ENCODE peak calls at places on chromosomes 12 and 14, in ten cellular contexts. P is transverse colon, A is spleen, J is sigmoid colon, T is GM23338, K is stomach, Q is SK-N-SH, H is GM12878, L is H1, M is GM12892. S is an unnamed sample.

GRCh38 chr12:19988918-19989317 is 379.4 kb upstream of the PDE3A start:
- DNase-seq in M (no peak), K (no peak), A (no peak), Q (no peak), H (no peak), L (no peak), P (no peak), J (no peak), T (no peak), S (no peak)

GRCh38 chr14:91092095-91092494 is 21.8 kb upstream of the DGLUCY start:
- DNase-seq in T (no peak), J (no peak), K (no peak), H (no peak), M (no peak), Q (no peak), P (no peak), L (no peak), A (no peak), S (no peak)

GRCh38 chr12:43758247-43758727 is 303 bp downstream of the PUS7L start:
- DNase-seq in L (peak), K (peak), J (peak), Q (peak), T (peak), H (peak), A (no peak), P (peak), M (peak), S (no peak)

GRCh38 chr14:33068626-33069025 is 129.9 kb downstream of the NPAS3 start:
- DNase-seq in L (no peak), K (no peak), J (no peak), H (no peak), T (no peak), P (no peak), M (no peak), Q (no peak), A (no peak), S (no peak)

GRCh38 chr12:1282670-1283361 is 291.8 kb downstream of the ERC1 start:
- DNase-seq in J (peak), K (no peak), T (peak), Q (no peak), P (peak), A (no peak), H (no peak), L (no peak), M (no peak), S (no peak)

GRCh38 chr12:95118138-95118787 is 44.8 kb upstream of the NR2C1 start:
- DNase-seq in M (no peak), T (no peak), Q (no peak), J (no peak), P (no peak), K (no peak), L (no peak), H (no peak), A (no peak), S (no peak)

GRCh38 chr14:67440513-67440912 is 28.5 kb upstream of the PLEK2 start:
- DNase-seq in Q (no peak), P (peak), A (no peak), L (no peak), J (no peak), M (no peak), T (no peak), H (no peak), K (no peak), S (no peak)

GRCh38 chr14:75459099-75459741 is 31.4 kb downstream of the JDP2 start:
- DNase-seq in T (peak), Q (no peak), A (peak), J (peak), M (no peak), L (no peak), H (no peak), P (peak), K (peak), S (no peak)

GRCh38 chr14:32300146-32300545 is 29.0 kb upstream of the AKAP6 start:
- DNase-seq in T (no peak), M (no peak), H (no peak), Q (no peak), J (no peak), A (no peak), P (no peak), K (no peak), L (no peak), S (no peak)

GRCh38 chr14:22391908-22392307 is 197.1 kb downstream of the DAD1 start:
- DNase-seq in K (peak), J (peak), L (no peak), M (peak), A (peak), P (peak), H (peak), T (peak), Q (peak), S (no peak)

GRCh38 chr12:123937707-123938600 is 34.7 kb downstream of the CCDC92 start:
- DNase-seq in A (peak), H (no peak), J (no peak), M (no peak), T (no peak), Q (no peak), P (no peak), L (no peak), K (no peak), S (no peak)

GRCh38 chr14:57066887-57067513 is 201.7 kb downstream of the EXOC5 start:
- DNase-seq in L (peak), P (peak), T (peak), K (peak), Q (peak), J (no peak), H (no peak), A (no peak), M (no peak), S (no peak)

GRCh38 chr14:75422169-75422568 is 5.7 kb upstream of the JDP2 start:
- DNase-seq in Q (no peak), M (no peak), A (no peak), K (no peak), T (no peak), L (no peak), P (no peak), H (no peak), J (no peak), S (no peak)

GRCh38 chr14:22598099-22598895 is at the start of gene ABHD4:
- DNase-seq in A (peak), T (peak), Q (peak), P (peak), M (peak), J (peak), L (peak), K (peak), H (no peak), S (peak)

GRCh38 chr14:102749833-102750775 is 27.1 kb upstream of the TRAF3 start:
- DNase-seq in L (no peak), P (no peak), H (no peak), Q (no peak), A (no peak), T (no peak), M (no peak), K (no peak), J (no peak), S (no peak)

GRCh38 chr12:14885718-14886201 is at the start of gene MGP:
- DNase-seq in A (no peak), M (no peak), L (no peak), P (peak), J (peak), H (no peak), K (no peak), Q (no peak), T (no peak), S (no peak)

GRCh38 chr14:75822522-75823288 is 159.1 kb downstream of the TGFB3 start:
- DNase-seq in H (no peak), M (no peak), J (peak), P (no peak), Q (no peak), L (no peak), T (no peak), K (no peak), A (no peak), S (no peak)

GRCh38 chr12:112524676-112525425 is 106.1 kb downstream of the PTPN11 start:
- DNase-seq in H (no peak), A (peak), T (peak), K (no peak), M (no peak), Q (no peak), L (no peak), P (no peak), J (no peak), S (no peak)

GRCh38 chr12:82687020-82687951 is 580 bp downstream of the TMTC2 start:
- DNase-seq in Q (no peak), A (peak), H (no peak), K (peak), M (peak), J (peak), L (peak), P (peak), T (peak), S (peak)

GRCh38 chr12:70540996-70541395 is 96.2 kb downstream of the PTPRB start:
- DNase-seq in H (no peak), J (no peak), A (no peak), T (no peak), K (no peak), M (no peak), P (no peak), Q (no peak), L (no peak), S (no peak)

GRCh38 chr12:70536650-70537049 is 100.6 kb downstream of the PTPRB start:
- DNase-seq in J (no peak), Q (no peak), H (no peak), P (no peak), A (no peak), L (no peak), K (no peak), M (no peak), T (no peak), S (no peak)

GRCh38 chr12:70534466-70534865 is 102.8 kb downstream of the PTPRB start:
- DNase-seq in L (no peak), H (no peak), A (no peak), J (no peak), Q (no peak), M (no peak), P (no peak), K (no peak), T (no peak), S (no peak)

DNA sequence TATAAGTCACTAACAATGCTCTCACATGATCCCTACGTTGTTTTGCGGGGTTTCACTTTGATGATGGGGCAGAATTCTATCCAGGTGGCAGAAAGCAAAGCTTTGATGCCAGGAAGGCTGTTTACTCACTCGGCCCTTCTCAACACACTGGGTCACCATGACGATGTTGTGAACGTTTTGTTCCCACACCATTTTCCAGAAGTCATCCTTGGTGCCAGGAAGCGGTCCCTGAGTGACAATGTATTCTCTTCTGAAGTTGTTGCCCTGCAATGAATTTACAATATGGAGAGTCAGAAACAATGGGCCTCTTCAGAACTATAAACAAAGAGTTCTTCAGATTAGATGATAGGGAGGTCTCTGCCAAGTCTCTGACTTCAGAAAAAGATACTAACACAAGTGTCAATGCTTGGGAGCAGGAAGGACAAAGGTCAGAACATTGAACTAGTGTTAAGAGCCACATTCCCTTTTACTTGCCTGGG is 101.3 kb downstream of the PTPRB start:
- DNase-seq in P (no peak), K (no peak), M (no peak), L (no peak), T (no peak), H (no peak), J (peak), Q (no peak), A (no peak), S (no peak)
- TF ChIP-seq POLR2AphosphoS5 in P (peak), K (peak), M (no peak), L (no peak), T (no peak), H (no peak), J (peak), Q (no peak), A (no peak), S (no peak)

DNA sequence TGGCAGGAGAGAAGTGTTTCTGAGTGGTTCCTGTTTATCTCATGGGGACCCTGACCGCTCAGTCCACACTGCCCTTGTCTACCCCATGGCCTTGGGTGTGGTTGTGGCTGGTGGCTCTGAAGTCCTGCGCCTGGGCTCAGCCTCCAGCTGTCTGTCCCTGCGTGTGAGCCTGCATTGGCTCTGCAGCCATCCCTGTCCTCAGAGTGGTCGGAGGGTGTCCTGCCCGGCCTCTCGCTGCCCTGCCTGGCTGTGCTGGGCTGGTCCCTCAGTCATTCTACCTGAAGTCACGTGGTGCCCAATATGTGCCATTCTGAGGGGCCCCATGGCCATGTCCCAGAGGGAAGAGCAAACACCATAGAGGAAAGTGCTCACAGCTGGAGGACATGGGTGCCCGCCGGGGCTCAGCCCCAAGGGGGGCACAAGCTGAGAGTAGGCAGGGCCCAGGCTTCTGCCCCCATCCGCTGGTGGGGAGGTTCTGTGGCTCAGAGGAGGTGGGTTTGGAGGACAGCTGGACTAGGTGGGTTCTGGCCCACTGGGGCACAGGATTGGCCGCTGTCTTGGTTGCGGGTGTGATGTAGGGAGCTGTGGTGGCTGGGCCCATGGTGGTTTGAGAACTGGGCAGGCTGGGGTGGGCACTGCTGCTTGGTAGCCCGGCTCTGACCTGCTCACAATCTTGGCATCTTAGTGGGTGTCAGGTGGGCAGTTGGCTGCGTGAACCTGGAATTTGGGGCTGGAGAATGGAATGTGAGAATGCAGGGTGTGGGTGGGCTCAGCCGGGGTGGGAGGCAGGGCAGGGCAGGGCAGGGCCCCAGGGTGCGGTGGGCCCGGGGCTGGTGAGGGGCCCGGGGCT is 11.6 kb downstream of the TEDC1 start:
- DNase-seq in J (peak), K (no peak), P (no peak), T (no peak), A (no peak), Q (peak), H (no peak), M (peak), L (no peak), S (no peak)
- TF ChIP-seq POLR2AphosphoS5 in J (no peak), K (no peak), P (no peak), T (no peak), A (no peak), Q (no peak), H (no peak), M (no peak), L (no peak), S (no peak)

DNA sequence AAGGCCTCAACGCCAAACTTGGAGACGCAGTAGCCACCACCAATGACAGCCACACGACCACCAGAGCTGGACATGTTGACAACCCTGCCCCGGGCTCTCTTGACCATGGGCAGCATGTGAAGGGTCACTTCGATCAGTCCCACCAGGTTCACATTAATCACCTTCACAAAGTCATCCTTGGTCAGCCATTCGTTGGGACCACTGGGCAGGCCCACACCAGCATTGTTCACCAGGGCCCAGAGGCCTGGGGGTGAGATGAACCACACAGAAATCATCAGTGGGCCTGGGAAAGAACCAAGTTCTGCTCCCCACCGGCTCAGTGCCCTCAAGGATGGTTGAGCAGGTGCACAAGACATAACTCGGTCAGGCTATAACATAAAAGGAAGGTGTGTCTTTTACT is 4.0 kb downstream of the SDR9C7 start:
- DNase-seq in P (no peak), T (no peak), J (no peak), A (no peak), H (no peak), M (no peak), Q (no peak), K (no peak), L (peak), S (no peak)
- TF ChIP-seq POLR2AphosphoS5 in P (no peak), T (no peak), J (no peak), A (no peak), H (no peak), M (no peak), Q (no peak), K (no peak), L (no peak), S (no peak)

GRCh38 chr12:22541496-22541895 is 2.8 kb downstream of the C2CD5 start:
- DNase-seq in H (no peak), A (no peak), P (no peak), T (no peak), M (no peak), J (no peak), L (no peak), Q (no peak), K (no peak), S (no peak)

GRCh38 chr12:22538336-22538735 is 6.0 kb downstream of the C2CD5 start:
- DNase-seq in L (no peak), M (no peak), K (no peak), P (no peak), H (no peak), A (no peak), T (no peak), Q (no peak), J (no peak), S (no peak)

GRCh38 chr12:22539055-22539454 is 5.3 kb downstream of the C2CD5 start:
- DNase-seq in J (no peak), K (no peak), A (no peak), M (no peak), P (no peak), T (no peak), Q (no peak), H (no peak), L (no peak), S (no peak)

GRCh38 chr12:22544038-22544979 is at the start of gene C2CD5:
- DNase-seq in A (peak), T (peak), H (peak), P (peak), M (peak), K (peak), Q (peak), J (peak), L (peak), S (peak)

GRCh38 chr12:22543246-22544037 is 900 bp downstream of the C2CD5 start:
- DNase-seq in A (peak), Q (no peak), K (peak), M (peak), J (peak), H (peak), L (peak), T (peak), P (peak), S (no peak)
- TF ChIP-seq POLR2AphosphoS5 in A (no peak), Q (no peak), K (peak), M (no peak), J (no peak), H (no peak), L (no peak), T (no peak), P (no peak), S (no peak)

DNA sequence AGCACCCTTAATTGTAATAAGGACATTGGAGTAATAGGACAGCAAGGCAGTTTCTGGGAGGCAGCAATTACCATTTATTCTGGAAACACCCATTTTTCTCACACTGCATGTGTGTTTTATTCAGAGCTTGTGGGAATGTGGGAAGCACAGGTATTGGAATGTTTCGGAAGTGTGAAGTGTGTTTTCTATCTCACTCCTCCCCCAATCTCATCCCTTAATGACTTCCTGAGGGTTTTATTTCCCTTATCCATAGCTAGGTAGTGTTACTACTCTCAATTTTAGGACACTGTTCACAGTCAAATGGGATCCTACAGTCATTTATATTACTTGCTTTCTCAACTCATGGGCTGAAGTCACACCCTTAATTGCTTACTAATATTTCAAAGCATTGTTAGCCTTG is 20.3 kb downstream of the PCBP2 start:
- DNase-seq in A (no peak), Q (no peak), T (no peak), L (no peak), P (no peak), K (no peak), H (no peak), J (no peak), M (no peak), S (no peak)
- TF ChIP-seq POLR2AphosphoS5 in A (no peak), Q (peak), T (no peak), L (no peak), P (no peak), K (no peak), H (no peak), J (no peak), M (no peak), S (no peak)

GRCh38 chr14:74141703-74142102 is 56.9 kb downstream of the LIN52 start:
- DNase-seq in M (no peak), P (no peak), J (no peak), Q (no peak), A (no peak), H (no peak), K (no peak), T (no peak), L (no peak), S (no peak)
- TF ChIP-seq POLR2AphosphoS5 in M (no peak), P (no peak), J (no peak), Q (no peak), A (no peak), H (no peak), K (no peak), T (no peak), L (no peak), S (no peak)

GRCh38 chr12:93569656-93570551 is 2.6 kb upstream of the SOCS2 start:
- DNase-seq in A (peak), J (peak), L (peak), T (peak), P (peak), K (peak), M (peak), Q (peak), H (no peak), S (peak)
- TF ChIP-seq POLR2AphosphoS5 in A (peak), J (peak), L (no peak), T (no peak), P (no peak), K (peak), M (no peak), Q (no peak), H (no peak), S (no peak)

DNA sequence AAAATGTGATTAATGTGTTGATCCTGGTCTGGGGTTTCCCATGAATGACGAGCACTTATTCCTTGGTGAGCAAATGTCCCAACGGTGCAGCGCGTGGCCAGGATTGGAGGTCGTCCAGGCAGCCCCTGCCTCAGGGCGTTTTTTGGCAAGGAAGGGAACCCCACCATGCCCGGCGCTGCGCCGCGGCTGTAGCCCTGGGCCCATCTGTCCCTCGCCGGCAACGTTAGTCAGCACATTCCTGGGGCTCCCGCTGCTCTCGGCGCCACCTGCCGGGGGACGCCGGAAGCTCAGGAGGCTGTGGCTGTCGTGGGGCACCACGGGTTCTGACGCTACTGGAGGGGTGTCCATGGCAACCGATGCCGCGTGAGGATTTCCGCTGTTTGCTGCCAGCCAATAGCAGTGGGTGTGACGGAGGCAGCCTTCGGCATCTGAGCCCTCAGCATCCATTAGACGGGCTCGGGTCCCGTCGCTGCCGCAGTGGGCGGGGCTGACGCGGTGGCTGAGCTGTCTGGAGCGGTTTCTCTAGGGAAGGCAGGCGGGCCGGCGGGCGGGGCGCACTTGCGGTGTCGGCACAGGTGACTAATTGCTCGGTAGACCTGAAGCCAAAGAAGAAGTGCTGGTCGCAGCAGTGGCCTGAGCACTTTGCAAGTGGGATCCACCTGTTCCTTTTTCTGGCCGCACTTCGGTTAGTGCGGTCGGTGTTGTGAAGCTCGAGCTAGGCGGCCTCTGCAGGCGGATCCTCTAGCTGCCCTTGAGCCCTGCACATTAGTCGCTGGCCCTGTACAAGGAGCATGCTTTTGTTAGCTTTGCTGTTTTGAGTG is 29.5 kb downstream of the RAB35 start:
- DNase-seq in L (peak), Q (peak), A (peak), H (peak), M (peak), K (peak), J (peak), P (peak), T (peak), S (peak)
- TF ChIP-seq POLR2AphosphoS5 in L (peak), Q (peak), A (peak), H (peak), M (no peak), K (peak), J (peak), P (peak), T (peak), S (peak)

S was measured in suprapubic skin.